ENCODE peak calls at places on chromosomes 11 and 22, in six cellular contexts. One of them, this sample, is unnamed.

GRCh38 chr22:42743501-42743991 is 22.9 kb upstream of the A4GALT start:
- DNase-seq in ACHN: no peak
- DNase-seq in activated CD4-positive, alpha-beta T cell treated with anti-CD3 and anti-CD28 coated beads, Interleukin-2, amount 10 ng/mL, durations not matched to agents 7 days and 5 days: no peak
- DNase-seq in GOT3: peak; percentile 72
- DNase-seq in hepatic stellate cell: peak; percentile 91
- DNase-seq in iPS DF 6.9: no peak
- DNase-seq in this sample: peak; percentile 92

GRCh38 chr11:59174664-59175033 is 2.7 kb downstream of the DTX4 start:
- DNase-seq in ACHN: peak; percentile 2
- DNase-seq in activated CD4-positive, alpha-beta T cell treated with anti-CD3 and anti-CD28 coated beads, Interleukin-2, amount 10 ng/mL, durations not matched to agents 7 days and 5 days: no peak
- DNase-seq in GOT3: no peak
- DNase-seq in hepatic stellate cell: no peak
- DNase-seq in iPS DF 6.9: no peak
- DNase-seq in this sample: no peak

GRCh38 chr11:9739108-9739507 is 75.2 kb downstream of the SWAP70 start:
- DNase-seq in ACHN: no peak
- DNase-seq in activated CD4-positive, alpha-beta T cell treated with anti-CD3 and anti-CD28 coated beads, Interleukin-2, amount 10 ng/mL, durations not matched to agents 7 days and 5 days: peak; percentile 16
- DNase-seq in GOT3: no peak
- DNase-seq in hepatic stellate cell: no peak
- DNase-seq in iPS DF 6.9: no peak
- DNase-seq in this sample: no peak

GRCh38 chr11:9150501-9150900 is 59.1 kb upstream of the SCUBE2 start:
- DNase-seq in ACHN: no peak
- DNase-seq in activated CD4-positive, alpha-beta T cell treated with anti-CD3 and anti-CD28 coated beads, Interleukin-2, amount 10 ng/mL, durations not matched to agents 7 days and 5 days: no peak
- DNase-seq in GOT3: no peak
- DNase-seq in hepatic stellate cell: peak; percentile 57
- DNase-seq in iPS DF 6.9: no peak
- DNase-seq in this sample: peak; percentile 38

GRCh38 chr22:42901790-42902508 is 44.9 kb upstream of the ARFGAP3 start:
- DNase-seq in ACHN: no peak
- DNase-seq in activated CD4-positive, alpha-beta T cell treated with anti-CD3 and anti-CD28 coated beads, Interleukin-2, amount 10 ng/mL, durations not matched to agents 7 days and 5 days: no peak
- DNase-seq in GOT3: no peak
- DNase-seq in hepatic stellate cell: no peak
- DNase-seq in iPS DF 6.9: no peak
- DNase-seq in this sample: no peak

GRCh38 chr11:117946842-117947526 is 17.8 kb upstream of the TMPRSS13 start:
- DNase-seq in ACHN: peak; percentile 94
- DNase-seq in activated CD4-positive, alpha-beta T cell treated with anti-CD3 and anti-CD28 coated beads, Interleukin-2, amount 10 ng/mL, durations not matched to agents 7 days and 5 days: peak; percentile 85
- DNase-seq in GOT3: peak; percentile 10
- DNase-seq in hepatic stellate cell: peak; percentile 91
- DNase-seq in iPS DF 6.9: peak; percentile 82
- DNase-seq in this sample: peak; percentile 91

GRCh38 chr22:27610863-27611786 is 190.4 kb downstream of the MN1 start:
- DNase-seq in ACHN: no peak
- DNase-seq in activated CD4-positive, alpha-beta T cell treated with anti-CD3 and anti-CD28 coated beads, Interleukin-2, amount 10 ng/mL, durations not matched to agents 7 days and 5 days: no peak
- DNase-seq in GOT3: no peak
- DNase-seq in hepatic stellate cell: no peak
- DNase-seq in iPS DF 6.9: no peak
- DNase-seq in this sample: no peak

GRCh38 chr22:49724893-49725489 is 102.7 kb downstream of the BRD1 start:
- DNase-seq in ACHN: peak; percentile 65
- DNase-seq in activated CD4-positive, alpha-beta T cell treated with anti-CD3 and anti-CD28 coated beads, Interleukin-2, amount 10 ng/mL, durations not matched to agents 7 days and 5 days: peak; percentile 68
- DNase-seq in GOT3: no peak
- DNase-seq in hepatic stellate cell: peak; percentile 81
- DNase-seq in iPS DF 6.9: no peak
- DNase-seq in this sample: peak; percentile 82

GRCh38 chr11:1746956-1747752 is 3.2 kb downstream of the IFITM10 start:
- DNase-seq in ACHN: no peak
- DNase-seq in activated CD4-positive, alpha-beta T cell treated with anti-CD3 and anti-CD28 coated beads, Interleukin-2, amount 10 ng/mL, durations not matched to agents 7 days and 5 days: no peak
- DNase-seq in GOT3: no peak
- DNase-seq in hepatic stellate cell: no peak
- DNase-seq in iPS DF 6.9: no peak
- DNase-seq in this sample: no peak

GRCh38 chr11:84901986-84902385 is 725.2 kb downstream of the DLG2 start:
- DNase-seq in ACHN: no peak
- DNase-seq in activated CD4-positive, alpha-beta T cell treated with anti-CD3 and anti-CD28 coated beads, Interleukin-2, amount 10 ng/mL, durations not matched to agents 7 days and 5 days: no peak
- DNase-seq in GOT3: no peak
- DNase-seq in hepatic stellate cell: peak; percentile 22
- DNase-seq in iPS DF 6.9: no peak
- DNase-seq in this sample: no peak

GRCh38 chr11:26188559-26188958 is 143.4 kb upstream of the ANO3 start:
- DNase-seq in ACHN: no peak
- DNase-seq in activated CD4-positive, alpha-beta T cell treated with anti-CD3 and anti-CD28 coated beads, Interleukin-2, amount 10 ng/mL, durations not matched to agents 7 days and 5 days: no peak
- DNase-seq in GOT3: no peak
- DNase-seq in hepatic stellate cell: no peak
- DNase-seq in iPS DF 6.9: no peak
- DNase-seq in this sample: no peak

GRCh38 chr22:19515654-19516377 is 8.4 kb downstream of the CLDN5 start:
- DNase-seq in ACHN: no peak
- DNase-seq in activated CD4-positive, alpha-beta T cell treated with anti-CD3 and anti-CD28 coated beads, Interleukin-2, amount 10 ng/mL, durations not matched to agents 7 days and 5 days: no peak
- DNase-seq in GOT3: no peak
- DNase-seq in hepatic stellate cell: no peak
- DNase-seq in iPS DF 6.9: no peak
- DNase-seq in this sample: no peak

GRCh38 chr11:117538731-117539130 is 211.1 kb downstream of the CEP164 start:
- DNase-seq in ACHN: no peak
- DNase-seq in activated CD4-positive, alpha-beta T cell treated with anti-CD3 and anti-CD28 coated beads, Interleukin-2, amount 10 ng/mL, durations not matched to agents 7 days and 5 days: no peak
- DNase-seq in GOT3: no peak
- DNase-seq in hepatic stellate cell: no peak
- DNase-seq in iPS DF 6.9: no peak
- DNase-seq in this sample: no peak

GRCh38 chr11:562046-562645 is 1.4 kb downstream of the RASSF7 start:
- DNase-seq in ACHN: no peak
- DNase-seq in activated CD4-positive, alpha-beta T cell treated with anti-CD3 and anti-CD28 coated beads, Interleukin-2, amount 10 ng/mL, durations not matched to agents 7 days and 5 days: no peak
- DNase-seq in GOT3: no peak
- DNase-seq in hepatic stellate cell: no peak
- DNase-seq in iPS DF 6.9: no peak
- DNase-seq in this sample: no peak

GRCh38 chr11:4044971-4045646 is 49.5 kb upstream of the RRM1 start:
- DNase-seq in ACHN: no peak
- DNase-seq in activated CD4-positive, alpha-beta T cell treated with anti-CD3 and anti-CD28 coated beads, Interleukin-2, amount 10 ng/mL, durations not matched to agents 7 days and 5 days: no peak
- DNase-seq in GOT3: no peak
- DNase-seq in hepatic stellate cell: no peak
- DNase-seq in iPS DF 6.9: no peak
- DNase-seq in this sample: no peak

GRCh38 chr22:29043906-29044575 is 17.6 kb downstream of the C22orf31 start:
- DNase-seq in ACHN: peak; percentile 61
- DNase-seq in activated CD4-positive, alpha-beta T cell treated with anti-CD3 and anti-CD28 coated beads, Interleukin-2, amount 10 ng/mL, durations not matched to agents 7 days and 5 days: no peak
- DNase-seq in GOT3: no peak
- DNase-seq in hepatic stellate cell: peak; percentile 18
- DNase-seq in iPS DF 6.9: no peak
- DNase-seq in this sample: peak; percentile 25

GRCh38 chr22:43147821-43148220 is 3.5 kb upstream of the TSPO start:
- DNase-seq in ACHN: no peak
- DNase-seq in activated CD4-positive, alpha-beta T cell treated with anti-CD3 and anti-CD28 coated beads, Interleukin-2, amount 10 ng/mL, durations not matched to agents 7 days and 5 days: no peak
- DNase-seq in GOT3: no peak
- DNase-seq in hepatic stellate cell: no peak
- DNase-seq in iPS DF 6.9: no peak
- DNase-seq in this sample: no peak

GRCh38 chr22:20881231-20881630 is 22.4 kb downstream of the SNAP29 start:
- DNase-seq in ACHN: no peak
- DNase-seq in activated CD4-positive, alpha-beta T cell treated with anti-CD3 and anti-CD28 coated beads, Interleukin-2, amount 10 ng/mL, durations not matched to agents 7 days and 5 days: no peak
- DNase-seq in GOT3: no peak
- DNase-seq in hepatic stellate cell: no peak
- DNase-seq in iPS DF 6.9: no peak
- DNase-seq in this sample: no peak